ENCODE peak calls at places on chromosomes 11 and 22, in eight cellular contexts. U is H1, K is testis, T is PC-9, D is MM.1S, O is breast epithelium, C is spleen, F is H9. S is an unnamed sample. For H3K27me3, the result is how much of the 10 kb centered on the place peaks cover.

GRCh38 chr22:38325575-38325974 is 8.3 kb upstream of the CSNK1E start:
- DNase-seq in U (peak), K (no peak), F (peak), D (no peak), O (no peak), C (no peak), T (no peak), S (no peak)

GRCh38 chr11:67406969-67407699 is 3.3 kb downstream of the TBC1D10C start:
- DNase-seq in T (no peak), F (no peak), C (peak), U (no peak), D (no peak), O (no peak), K (no peak), S (no peak)

GRCh38 chr11:132347156-132348090 is 977.0 kb downstream of the NTM start:
- DNase-seq in D (peak), O (no peak), T (no peak), F (peak), U (no peak), K (no peak), C (no peak), S (no peak)

GRCh38 chr11:105960252-105961245 is 61.5 kb downstream of the MSANTD4 start:
- DNase-seq in T (no peak), F (peak), D (no peak), O (no peak), U (peak), C (no peak), K (peak), S (no peak)

GRCh38 chr11:70716986-70717775 is 318.9 kb downstream of the CTTN start:
- DNase-seq in O (no peak), C (no peak), K (no peak), D (no peak), T (no peak), F (no peak), U (no peak), S (no peak)

GRCh38 chr22:44735518-44736428 is 16.6 kb upstream of the ARHGAP8 start:
- DNase-seq in C (peak), T (peak), U (peak), F (peak), D (peak), O (peak), K (peak), S (peak)

GRCh38 chr22:49208003-49208402 is 619.7 kb downstream of the BRD1 start:
- DNase-seq in U (peak), K (no peak), O (peak), F (peak), T (no peak), D (no peak), C (peak), S (peak)

GRCh38 chr11:85784907-85785306 is 26.0 kb downstream of the SYTL2 start:
- DNase-seq in K (no peak), O (no peak), U (no peak), C (no peak), F (no peak), T (no peak), D (no peak), S (no peak)

GRCh38 chr11:19697721-19698121 is 14.9 kb upstream of the NAV2 start:
- DNase-seq in D (no peak), F (no peak), C (no peak), T (no peak), U (no peak), K (peak), O (no peak), S (no peak)

GRCh38 chr11:35014352-35014751 is 97.9 kb downstream of the PDHX start:
- DNase-seq in O (no peak), U (no peak), C (no peak), D (no peak), K (no peak), F (no peak), T (no peak), S (no peak)

GRCh38 chr11:47950396-47950795 is 30.0 kb upstream of the PTPRJ start:
- DNase-seq in D (peak), K (no peak), O (no peak), F (no peak), T (no peak), C (peak), U (no peak), S (no peak)

GRCh38 chr11:62905927-62906531 is 15.1 kb downstream of the CHRM1 start:
- DNase-seq in F (peak), K (peak), T (peak), D (peak), C (peak), U (peak), O (peak), S (peak)

GRCh38 chr11:104003491-104003890 is 32.9 kb upstream of the DDI1 start:
- DNase-seq in T (no peak), F (no peak), U (no peak), D (no peak), O (no peak), C (no peak), K (no peak), S (no peak)

GRCh38 chr22:48511211-48511610 is 1316.5 kb downstream of the BRD1 start:
- DNase-seq in U (no peak), D (no peak), O (no peak), K (no peak), F (no peak), T (no peak), C (no peak), S (no peak)

GRCh38 chr11:1572200-1573076 is at the start of gene DUSP8:
- DNase-seq in F (peak), D (peak), K (peak), O (peak), C (peak), T (peak), U (peak), S (peak)

GRCh38 chr11:75272391-75272790 is 31.8 kb downstream of the TPBGL start:
- DNase-seq in U (no peak), O (peak), C (peak), T (no peak), F (no peak), K (no peak), D (no peak), S (no peak)

GRCh38 chr11:44681698-44682097 is 45.1 kb upstream of the TSPAN18 start:
- DNase-seq in T (peak), C (no peak), O (no peak), D (no peak), F (no peak), U (no peak), K (no peak), S (peak)

GRCh38 chr11:123093686-123094085 is 31.8 kb upstream of the HSPA8 start:
- DNase-seq in C (no peak), D (no peak), T (no peak), U (no peak), F (no peak), K (no peak), O (no peak), S (no peak)

GRCh38 chr22:29625090-29625825 is 21.8 kb downstream of the NF2 start:
- DNase-seq in T (peak), F (no peak), K (peak), U (no peak), C (no peak), D (peak), O (no peak), S (peak)

GRCh38 chr11:68141247-68142027 is 20.2 kb upstream of the CHKA start:
- DNase-seq in D (no peak), O (peak), K (no peak), T (peak), F (no peak), U (no peak), C (no peak), S (no peak)

GRCh38 chr11:70341881-70342429 is 56.4 kb upstream of the CTTN start:
- DNase-seq in O (no peak), U (no peak), K (no peak), F (no peak), T (no peak), D (no peak), C (no peak), S (peak)

GRCh38 chr22:19143967-19144400 is 467 bp downstream of the ESS2 start:
- DNase-seq in K (no peak), U (no peak), T (no peak), C (peak), O (no peak), D (no peak), F (no peak), S (peak)

GRCh38 chr11:19978668-19979518 is 181.4 kb downstream of the DBX1 start:
- DNase-seq in D (no peak), K (no peak), T (peak), O (no peak), U (no peak), F (no peak), C (no peak), S (no peak)

GRCh38 chr11:61297341-61297740 is 2.2 kb upstream of the VWCE start:
- DNase-seq in C (peak), O (no peak), K (no peak), F (no peak), U (no peak), D (no peak), T (no peak), S (no peak)

GRCh38 chr11:67646535-67647336 is 3.8 kb downstream of the ACY3 start:
- DNase-seq in K (no peak), U (no peak), T (peak), D (peak), F (peak), C (peak), O (no peak), S (no peak)

GRCh38 chr11:35163209-35163608 is 24.2 kb downstream of the CD44 start:
- DNase-seq in K (no peak), D (no peak), T (peak), O (no peak), U (no peak), C (no peak), F (no peak), S (no peak)

GRCh38 chr22:29254283-29254653 is 13.5 kb downstream of the RHBDD3 start:
- DNase-seq in D (no peak), C (no peak), O (no peak), U (no peak), F (no peak), K (no peak), T (no peak), S (no peak)

GRCh38 chr11:73223998-73224730 is 6.1 kb downstream of the P2RY2 start:
- DNase-seq in D (no peak), U (no peak), O (no peak), C (peak), T (no peak), F (peak), K (no peak), S (no peak)

GRCh38 chr11:116731097-116731761 is 41.6 kb downstream of the BUD13 start:
- DNase-seq in C (peak), K (no peak), F (peak), U (peak), T (no peak), O (peak), D (no peak), S (peak)

GRCh38 chr11:22792497-22792896 is 37.1 kb downstream of the SVIP start:
- DNase-seq in K (peak), O (no peak), U (no peak), T (peak), F (no peak), D (no peak), C (no peak), S (no peak)

GRCh38 chr22:31654408-31654807 is 7.6 kb downstream of the PISD start:
- DNase-seq in T (no peak), D (no peak), U (no peak), O (no peak), K (no peak), C (no peak), F (no peak), S (no peak)

GRCh38 chr11:126053340-126054286 is 9.1 kb downstream of the CDON start:
- DNase-seq in K (no peak), T (no peak), U (no peak), F (no peak), D (no peak), C (no peak), O (no peak), S (no peak)

GRCh38 chr11:76322593-76323341 is 58.2 kb downstream of the THAP12 start:
- DNase-seq in F (no peak), D (no peak), T (no peak), O (no peak), K (no peak), C (peak), U (no peak), S (no peak)

GRCh38 chr11:14644396-14645246 is 1.0 kb downstream of the PDE3B start:
- DNase-seq in T (no peak), U (peak), D (peak), K (peak), F (peak), C (peak), O (no peak), S (peak)

GRCh38 chr11:73237471-73238290 is 19.6 kb downstream of the P2RY2 start:
- DNase-seq in F (peak), C (peak), O (no peak), U (no peak), D (no peak), T (no peak), K (no peak), S (peak)

GRCh38 chr22:28909375-28909774 is 26.0 kb downstream of the ZNRF3 start:
- DNase-seq in F (no peak), O (no peak), K (peak), U (no peak), D (no peak), C (no peak), T (no peak), S (no peak)

GRCh38 chr22:40597541-40598453 is 38.7 kb downstream of the MRTFA start:
- DNase-seq in D (no peak), C (no peak), O (no peak), T (peak), K (no peak), U (no peak), F (no peak), S (no peak)

GRCh38 chr22:40603088-40603605 is 33.4 kb downstream of the MRTFA start:
- DNase-seq in U (no peak), F (no peak), C (no peak), T (peak), O (no peak), K (no peak), D (no peak), S (peak)

GRCh38 chr22:40595497-40596234 is 40.9 kb downstream of the MRTFA start:
- DNase-seq in F (no peak), C (no peak), D (no peak), K (no peak), O (no peak), T (no peak), U (no peak), S (no peak)

GRCh38 chr22:40602231-40602630 is 34.3 kb downstream of the MRTFA start:
- DNase-seq in K (no peak), F (no peak), T (no peak), D (no peak), O (no peak), C (no peak), U (no peak), S (no peak)

DNA sequence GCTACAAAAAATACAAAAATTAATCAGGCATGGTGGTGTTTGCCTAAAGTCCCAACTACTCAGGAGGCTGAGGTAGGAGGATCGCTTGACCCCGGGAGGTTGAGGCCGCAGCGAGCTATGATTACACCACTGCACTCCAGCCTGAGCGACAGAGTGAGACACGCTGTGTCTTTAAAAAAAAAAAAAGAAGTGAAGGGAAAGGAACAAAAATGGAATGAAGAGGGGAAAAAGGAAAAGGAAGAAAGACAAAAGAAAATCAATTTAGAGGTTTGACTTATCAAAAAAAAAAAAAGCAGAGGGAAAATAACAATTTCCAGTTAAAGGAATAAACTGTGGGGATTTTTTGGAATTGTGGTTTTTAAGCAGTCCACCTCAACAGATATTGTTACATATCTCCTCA is 36.8 kb downstream of the MRTFA start:
- DNase-seq in T (no peak), U (no peak), F (no peak), D (no peak), O (no peak), C (no peak), K (no peak), S (no peak)
- H3K27ac ChIP-seq in T (no peak), U (no peak), F (no peak), D (no peak), O (no peak), C (no peak), K (no peak), S (no peak)

DNA sequence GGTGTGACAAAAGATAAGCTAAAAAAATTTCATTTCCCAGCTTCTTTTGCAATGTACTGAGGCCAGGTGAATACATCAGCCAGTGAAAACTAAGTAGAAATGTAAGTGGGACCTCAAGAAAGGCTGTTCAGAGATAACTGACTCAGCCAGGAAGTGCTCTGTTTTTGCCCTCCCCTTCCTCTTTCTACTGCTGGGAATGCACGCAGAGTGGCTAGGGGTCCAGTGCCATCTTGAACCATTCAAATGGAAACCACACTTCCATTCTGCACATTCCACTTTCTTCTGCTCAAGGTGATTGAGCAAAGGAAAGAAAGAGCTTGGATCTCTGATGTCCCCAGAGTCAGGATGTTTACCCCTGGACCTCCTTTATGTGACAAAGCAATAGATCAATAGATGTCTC is 27.8 kb upstream of the LMO2 start:
- DNase-seq in U (no peak), D (no peak), O (no peak), C (no peak), F (no peak), T (no peak), K (no peak), S (no peak)
- H3K27me3 ChIP-seq in U (under half), D (under half), O (under half), C (under half), F (under half), T (under half), K (under half), S (under half)

DNA sequence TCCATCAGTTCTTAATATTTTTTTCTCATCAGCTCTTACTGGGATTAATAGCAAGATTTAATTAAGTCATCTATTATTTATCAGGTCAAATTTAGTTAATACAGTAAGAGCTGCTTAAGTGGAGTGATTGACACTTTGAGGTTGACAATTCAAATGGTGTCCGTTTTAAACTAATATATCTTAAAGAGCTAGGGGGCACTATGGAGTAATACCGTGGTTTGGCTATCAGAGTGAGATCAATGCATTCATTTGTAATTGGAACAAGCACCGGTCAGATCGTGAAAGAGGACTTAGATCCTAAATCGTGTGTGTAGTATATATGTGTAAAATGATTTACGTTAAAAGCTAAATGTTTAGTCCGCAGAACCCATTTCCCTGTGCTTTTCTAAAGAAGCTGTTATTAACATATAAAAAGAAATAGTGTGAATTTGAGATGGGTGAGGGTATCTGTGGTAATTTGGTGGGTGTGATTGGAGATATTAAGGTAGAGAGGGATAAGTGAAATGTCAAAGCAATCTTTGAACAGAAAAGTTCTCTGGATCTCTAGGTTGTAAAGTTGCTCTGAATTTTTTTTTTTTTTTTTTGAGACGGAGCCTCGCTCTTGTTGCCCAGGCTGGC is 2.3 kb downstream of the SIK2 start:
- DNase-seq in O (no peak), T (peak), F (no peak), D (peak), C (no peak), K (no peak), U (no peak), S (no peak)
- TF ChIP-seq CTCF in O (peak), T (peak), F (peak), D (peak), C (no peak), K (peak), U (peak), S (peak)

GRCh38 chr11:6634534-6634933 is 15.3 kb upstream of the TPP1 start:
- DNase-seq in O (no peak), T (no peak), C (no peak), D (no peak), K (no peak), F (no peak), U (no peak), S (no peak)

GRCh38 chr11:6633422-6634408 is 14.5 kb upstream of the TPP1 start:
- DNase-seq in D (no peak), F (no peak), U (no peak), K (no peak), O (no peak), C (no peak), T (no peak), S (no peak)

GRCh38 chr11:6636480-6636879 is 17.3 kb upstream of the TPP1 start:
- DNase-seq in C (no peak), T (no peak), F (no peak), O (no peak), D (no peak), U (no peak), K (no peak), S (no peak)

GRCh38 chr11:6637871-6638270 is 17.7 kb downstream of the DCHS1 start:
- DNase-seq in T (no peak), F (no peak), D (no peak), K (peak), U (no peak), C (no peak), O (no peak), S (no peak)

DNA sequence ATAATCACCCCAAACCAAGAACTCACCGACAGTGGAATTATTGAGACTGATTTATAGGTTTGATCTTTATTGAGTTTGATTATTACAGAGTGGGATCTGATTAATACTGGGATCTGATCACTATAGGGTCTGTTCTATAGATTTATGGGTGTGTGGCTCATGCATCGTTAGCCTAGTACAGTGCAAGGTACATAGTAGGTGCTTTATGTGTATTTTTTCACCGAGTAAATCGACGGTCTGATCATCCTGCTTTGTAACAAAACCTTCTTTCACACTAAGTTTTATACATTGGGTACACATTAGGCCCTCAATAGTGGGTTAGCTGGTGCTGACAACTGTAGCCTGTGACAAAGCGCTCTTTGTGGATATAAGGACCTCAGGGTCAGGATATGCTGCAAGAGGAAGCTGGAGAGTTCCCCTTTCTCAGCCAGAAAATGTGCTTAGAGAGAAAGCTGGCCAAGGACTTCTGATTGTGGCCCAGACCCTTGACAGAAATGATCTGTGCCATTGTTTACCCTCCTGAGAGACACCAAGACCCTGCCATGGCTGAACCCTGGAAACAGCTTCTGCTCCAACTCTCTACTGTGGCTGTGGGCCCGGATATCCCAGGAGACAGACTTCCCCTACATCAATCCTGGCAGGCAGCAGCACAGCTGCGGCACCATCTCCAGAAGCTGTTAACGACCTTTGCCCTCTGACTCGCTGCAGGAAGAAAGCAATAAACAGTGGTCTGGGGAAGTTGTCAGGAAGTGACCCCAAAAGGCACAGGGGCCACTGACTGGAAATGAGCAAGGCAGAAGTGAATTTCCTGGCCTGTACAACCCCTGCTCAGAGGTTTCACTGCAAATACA is 16.1 kb upstream of the TPP1 start:
- DNase-seq in C (peak), T (no peak), K (no peak), U (no peak), D (no peak), O (no peak), F (peak), S (peak)
- H3K27ac ChIP-seq in C (peak), T (no peak), K (peak), U (no peak), D (no peak), O (peak), F (no peak), S (peak)

GRCh38 chr22:22376352-22376706 is 131.7 kb downstream of the VPREB1 start:
- DNase-seq in T (no peak), C (no peak), U (no peak), O (no peak), K (no peak), F (no peak), D (no peak), S (no peak)
- H3K27me3 ChIP-seq in T (under half), C (under half), U (half or more), O (under half), K (under half), F (half or more), D (under half), S (under half)

S was measured in adrenal gland.